ENCODE peak calls at places on chromosomes 3 and 15, in eight cellular contexts. I is putamen, B is A172, T is adipocyte, E is HepG2, A is dorsolateral prefrontal cortex, U is GM03348, V is T-helper 9 cell. H is an unnamed sample.

GRCh38 chr3:168272343-168272984 is 176.7 kb upstream of the GOLIM4 start:
- DNase-seq in I (peak), B (no peak), T (no peak), E (no peak), A (no peak), U (no peak), V (no peak), H (peak)

GRCh38 chr3:186775999-186776398 is 7.4 kb upstream of the EIF4A2 start:
- DNase-seq in I (no peak), B (no peak), T (no peak), E (peak), A (no peak), U (no peak), V (no peak), H (no peak)

GRCh38 chr3:128226186-128226725 is 73.0 kb downstream of the EEFSEC start:
- DNase-seq in I (no peak), B (no peak), T (no peak), E (no peak), A (no peak), U (no peak), V (no peak), H (no peak)

GRCh38 chr3:178676942-178677606 is 140.8 kb downstream of the KCNMB2 start:
- DNase-seq in I (no peak), B (no peak), T (no peak), E (no peak), A (no peak), U (no peak), V (no peak), H (no peak)

GRCh38 chr3:192933259-192933658 is 15.6 kb upstream of the MB21D2 start:
- DNase-seq in I (no peak), B (no peak), T (no peak), E (no peak), A (no peak), U (no peak), V (no peak), H (no peak)

GRCh38 chr15:66007663-66008262 is 138.5 kb downstream of the RAB11A start:
- DNase-seq in I (no peak), B (no peak), T (no peak), E (no peak), A (no peak), U (no peak), V (no peak), H (no peak)

GRCh38 chr3:32374788-32375595 is 16.7 kb upstream of the CMTM7 start:
- DNase-seq in I (peak), B (peak), T (peak), E (peak), A (no peak), U (peak), V (peak), H (peak)

GRCh38 chr3:31853580-31853979 is 127.5 kb downstream of the OSBPL10 start:
- DNase-seq in I (no peak), B (no peak), T (no peak), E (no peak), A (no peak), U (no peak), V (no peak), H (no peak)

GRCh38 chr3:186254676-186255665 is 107.1 kb downstream of the DGKG start:
- DNase-seq in I (peak), B (no peak), T (no peak), E (no peak), A (no peak), U (no peak), V (no peak), H (peak)

GRCh38 chr3:42756681-42757213 is 16.3 kb downstream of the CCDC13 start:
- DNase-seq in I (no peak), B (no peak), T (no peak), E (no peak), A (no peak), U (no peak), V (no peak), H (no peak)

GRCh38 chr3:29802057-29802456 is 521.2 kb downstream of the RBMS3 start:
- DNase-seq in I (no peak), B (no peak), T (no peak), E (peak), A (no peak), U (no peak), V (no peak), H (no peak)

GRCh38 chr3:62586356-62586755 is 213.0 kb upstream of the FEZF2 start:
- DNase-seq in I (no peak), B (no peak), T (peak), E (no peak), A (no peak), U (peak), V (no peak), H (no peak)

GRCh38 chr3:38327335-38328009 is 19.1 kb upstream of the XYLB start:
- DNase-seq in I (no peak), B (peak), T (peak), E (no peak), A (no peak), U (no peak), V (no peak), H (no peak)

GRCh38 chr3:129950318-129951046 is 24.0 kb upstream of the TRH start:
- DNase-seq in I (no peak), B (no peak), T (no peak), E (no peak), A (no peak), U (no peak), V (no peak), H (no peak)

GRCh38 chr3:190064112-190064511 is 56.6 kb downstream of the P3H2 start:
- DNase-seq in I (no peak), B (peak), T (peak), E (no peak), A (no peak), U (peak), V (no peak), H (no peak)

GRCh38 chr15:41583795-41584194 is 24.8 kb downstream of the TYRO3 start:
- DNase-seq in I (no peak), B (no peak), T (no peak), E (peak), A (no peak), U (no peak), V (no peak), H (no peak)

GRCh38 chr15:74421302-74422245 is 12.2 kb downstream of the SEMA7A start:
- DNase-seq in I (peak), B (no peak), T (no peak), E (peak), A (peak), U (no peak), V (no peak), H (peak)

GRCh38 chr15:71804226-71804625 is 6.1 kb upstream of the NR2E3 start:
- DNase-seq in I (no peak), B (no peak), T (no peak), E (no peak), A (no peak), U (no peak), V (no peak), H (no peak)

GRCh38 chr15:58738051-58738707 is 11.3 kb downstream of the ADAM10 start:
- DNase-seq in I (no peak), B (no peak), T (peak), E (no peak), A (no peak), U (peak), V (no peak), H (no peak)

GRCh38 chr15:75058127-75058905 is 34.9 kb downstream of the PPCDC start:
- DNase-seq in I (no peak), B (no peak), T (peak), E (peak), A (no peak), U (no peak), V (no peak), H (no peak)

GRCh38 chr3:13850161-13850945 is 29.5 kb downstream of the WNT7A start:
- DNase-seq in I (no peak), B (peak), T (no peak), E (peak), A (no peak), U (peak), V (no peak), H (no peak)